ENCODE peak calls at places on chromosomes 16 and 17, in five cellular contexts. One of them, this sample, is unnamed.

GRCh38 chr16:50635505-50636392 is 45.4 kb downstream of the SNX20 start:
- DNase-seq in mucosa of descending colon: no peak
- DNase-seq in fibroblast of pulmonary artery: no peak
- DNase-seq in cardiac fibroblast: no peak
- DNase-seq in epithelial cell of esophagus: no peak
- DNase-seq in this sample: no peak

GRCh38 chr17:49496183-49496865 is 1.2 kb downstream of the NGFR start:
- DNase-seq in mucosa of descending colon: peak; percentile 69
- DNase-seq in fibroblast of pulmonary artery: peak; percentile 49
- DNase-seq in cardiac fibroblast: peak; percentile 59
- DNase-seq in epithelial cell of esophagus: peak; percentile 69
- DNase-seq in this sample: no peak

GRCh38 chr17:5706835-5707234 is 122.5 kb upstream of the NLRP1 start:
- DNase-seq in mucosa of descending colon: no peak
- DNase-seq in fibroblast of pulmonary artery: peak; percentile 65
- DNase-seq in cardiac fibroblast: peak; percentile 63
- DNase-seq in epithelial cell of esophagus: peak; percentile 45
- DNase-seq in this sample: peak; percentile 18

GRCh38 chr16:83845263-83845662 is 37.5 kb downstream of the HSBP1 start:
- DNase-seq in mucosa of descending colon: no peak
- DNase-seq in fibroblast of pulmonary artery: no peak
- DNase-seq in cardiac fibroblast: no peak
- DNase-seq in epithelial cell of esophagus: no peak
- DNase-seq in this sample: no peak

GRCh38 chr16:14399397-14400284 is 230.4 kb downstream of the PARN start:
- DNase-seq in mucosa of descending colon: no peak
- DNase-seq in fibroblast of pulmonary artery: peak; percentile 62
- DNase-seq in cardiac fibroblast: peak; percentile 66
- DNase-seq in epithelial cell of esophagus: peak; percentile 67
- DNase-seq in this sample: peak; percentile 83

GRCh38 chr17:48753794-48754499 is 25.4 kb upstream of the HOXB13 start:
- DNase-seq in mucosa of descending colon: no peak
- DNase-seq in fibroblast of pulmonary artery: no peak
- DNase-seq in cardiac fibroblast: no peak
- DNase-seq in epithelial cell of esophagus: no peak
- DNase-seq in this sample: no peak

GRCh38 chr17:82793974-82794620 is 42.2 kb downstream of the TBCD start:
- DNase-seq in mucosa of descending colon: no peak
- DNase-seq in fibroblast of pulmonary artery: no peak
- DNase-seq in cardiac fibroblast: no peak
- DNase-seq in epithelial cell of esophagus: peak; percentile 76
- DNase-seq in this sample: no peak

GRCh38 chr17:35022536-35023063 is 40.9 kb downstream of the RFFL start:
- DNase-seq in mucosa of descending colon: peak; percentile 80
- DNase-seq in fibroblast of pulmonary artery: peak; percentile 93
- DNase-seq in cardiac fibroblast: peak; percentile 89
- DNase-seq in epithelial cell of esophagus: peak; percentile 89
- DNase-seq in this sample: peak; percentile 30

GRCh38 chr17:43588121-43588520 is 42.0 kb upstream of the ETV4 start:
- DNase-seq in mucosa of descending colon: no peak
- DNase-seq in fibroblast of pulmonary artery: no peak
- DNase-seq in cardiac fibroblast: no peak
- DNase-seq in epithelial cell of esophagus: no peak
- DNase-seq in this sample: no peak

GRCh38 chr17:80773243-80773991 is 218.2 kb upstream of the CHMP6 start:
- DNase-seq in mucosa of descending colon: no peak
- DNase-seq in fibroblast of pulmonary artery: no peak
- DNase-seq in cardiac fibroblast: peak; percentile 22
- DNase-seq in epithelial cell of esophagus: no peak
- DNase-seq in this sample: no peak

GRCh38 chr16:30430428-30430970 is 669 bp upstream of the DCTPP1 start:
- DNase-seq in mucosa of descending colon: peak; percentile 72
- DNase-seq in fibroblast of pulmonary artery: no peak
- DNase-seq in cardiac fibroblast: no peak
- DNase-seq in epithelial cell of esophagus: no peak
- DNase-seq in this sample: no peak

GRCh38 chr17:35740997-35741931 is 9.8 kb downstream of the RASL10B start:
- DNase-seq in mucosa of descending colon: no peak
- DNase-seq in fibroblast of pulmonary artery: no peak
- DNase-seq in cardiac fibroblast: no peak
- DNase-seq in epithelial cell of esophagus: peak; percentile 27
- DNase-seq in this sample: no peak

GRCh38 chr17:62592305-62593099 is 35.0 kb upstream of the MRC2 start:
- DNase-seq in mucosa of descending colon: no peak
- DNase-seq in fibroblast of pulmonary artery: peak; percentile 46
- DNase-seq in cardiac fibroblast: no peak
- DNase-seq in epithelial cell of esophagus: peak; percentile 70
- DNase-seq in this sample: no peak

GRCh38 chr17:59878624-59879023 is 14.1 kb downstream of the TUBD1 start:
- DNase-seq in mucosa of descending colon: no peak
- DNase-seq in fibroblast of pulmonary artery: no peak
- DNase-seq in cardiac fibroblast: no peak
- DNase-seq in epithelial cell of esophagus: no peak
- DNase-seq in this sample: no peak

GRCh38 chr17:42247734-42248133 is 28.5 kb downstream of the STAT5B start:
- DNase-seq in mucosa of descending colon: no peak
- DNase-seq in fibroblast of pulmonary artery: peak; percentile 92
- DNase-seq in cardiac fibroblast: peak; percentile 69
- DNase-seq in epithelial cell of esophagus: peak; percentile 83
- DNase-seq in this sample: peak; percentile 22

GRCh38 chr17:82859431-82860403 is 19.9 kb upstream of the ZNF750 start:
- DNase-seq in mucosa of descending colon: no peak
- DNase-seq in fibroblast of pulmonary artery: peak; percentile 60
- DNase-seq in cardiac fibroblast: peak; percentile 61
- DNase-seq in epithelial cell of esophagus: peak; percentile 68
- DNase-seq in this sample: no peak

GRCh38 chr16:27436921-27437650 is 35.1 kb downstream of the IL21R start:
- DNase-seq in mucosa of descending colon: no peak
- DNase-seq in fibroblast of pulmonary artery: no peak
- DNase-seq in cardiac fibroblast: no peak
- DNase-seq in epithelial cell of esophagus: no peak
- DNase-seq in this sample: no peak

GRCh38 chr17:20008242-20009051 is 712 bp upstream of the SPECC1 start:
- DNase-seq in mucosa of descending colon: peak; percentile 60
- DNase-seq in fibroblast of pulmonary artery: peak; percentile 3
- DNase-seq in cardiac fibroblast: no peak
- DNase-seq in epithelial cell of esophagus: peak; percentile 50
- DNase-seq in this sample: no peak

GRCh38 chr16:24991349-24991748 is 23.8 kb downstream of the ARHGAP17 start:
- DNase-seq in mucosa of descending colon: no peak
- DNase-seq in fibroblast of pulmonary artery: no peak
- DNase-seq in cardiac fibroblast: no peak
- DNase-seq in epithelial cell of esophagus: no peak
- DNase-seq in this sample: no peak

GRCh38 chr17:81939881-81940385 is 2.8 kb upstream of the PYCR1 start:
- DNase-seq in mucosa of descending colon: peak; percentile 61
- DNase-seq in fibroblast of pulmonary artery: no peak
- DNase-seq in cardiac fibroblast: peak; percentile 79
- DNase-seq in epithelial cell of esophagus: no peak
- DNase-seq in this sample: no peak

GRCh38 chr17:68812876-68813584 is 142.2 kb downstream of the ABCA8 start:
- DNase-seq in mucosa of descending colon: no peak
- DNase-seq in fibroblast of pulmonary artery: peak; percentile 21
- DNase-seq in cardiac fibroblast: peak; percentile 23
- DNase-seq in epithelial cell of esophagus: no peak
- DNase-seq in this sample: no peak

GRCh38 chr17:21318439-21318838 is 33.9 kb downstream of the MAP2K3 start:
- DNase-seq in mucosa of descending colon: peak; percentile 54
- DNase-seq in fibroblast of pulmonary artery: no peak
- DNase-seq in cardiac fibroblast: no peak
- DNase-seq in epithelial cell of esophagus: no peak
- DNase-seq in this sample: no peak

GRCh38 chr16:57675752-57676623 is 7.9 kb downstream of the ADGRG3 start:
- DNase-seq in mucosa of descending colon: no peak
- DNase-seq in fibroblast of pulmonary artery: peak; percentile 44
- DNase-seq in cardiac fibroblast: peak; percentile 57
- DNase-seq in epithelial cell of esophagus: peak; percentile 20
- DNase-seq in this sample: no peak

GRCh38 chr17:74212913-74213791 is at the start of gene TTYH2:
- DNase-seq in mucosa of descending colon: peak; percentile 89
- DNase-seq in fibroblast of pulmonary artery: peak; percentile 87
- DNase-seq in cardiac fibroblast: peak; percentile 92
- DNase-seq in epithelial cell of esophagus: peak; percentile 78
- DNase-seq in this sample: peak; percentile 61

GRCh38 chr17:64683791-64684190 is 21.7 kb upstream of the SMURF2 start:
- DNase-seq in mucosa of descending colon: no peak
- DNase-seq in fibroblast of pulmonary artery: peak; percentile 31
- DNase-seq in cardiac fibroblast: no peak
- DNase-seq in epithelial cell of esophagus: no peak
- DNase-seq in this sample: no peak

GRCh38 chr16:46875243-46875642 is 8.9 kb upstream of the GPT2 start:
- DNase-seq in mucosa of descending colon: no peak
- DNase-seq in fibroblast of pulmonary artery: no peak
- DNase-seq in cardiac fibroblast: no peak
- DNase-seq in epithelial cell of esophagus: no peak
- DNase-seq in this sample: no peak

GRCh38 chr17:79607941-79608728 is 2.7 kb downstream of the RBFOX3 start:
- DNase-seq in mucosa of descending colon: no peak
- DNase-seq in fibroblast of pulmonary artery: peak; percentile 25
- DNase-seq in cardiac fibroblast: peak; percentile 21
- DNase-seq in epithelial cell of esophagus: no peak
- DNase-seq in this sample: no peak
- TF ChIP-seq CTCF in mucosa of descending colon: no peak
- TF ChIP-seq CTCF in fibroblast of pulmonary artery: no peak
- TF ChIP-seq CTCF in cardiac fibroblast: no peak
- TF ChIP-seq CTCF in epithelial cell of esophagus: no peak
- TF ChIP-seq CTCF in this sample: no peak

DNA sequence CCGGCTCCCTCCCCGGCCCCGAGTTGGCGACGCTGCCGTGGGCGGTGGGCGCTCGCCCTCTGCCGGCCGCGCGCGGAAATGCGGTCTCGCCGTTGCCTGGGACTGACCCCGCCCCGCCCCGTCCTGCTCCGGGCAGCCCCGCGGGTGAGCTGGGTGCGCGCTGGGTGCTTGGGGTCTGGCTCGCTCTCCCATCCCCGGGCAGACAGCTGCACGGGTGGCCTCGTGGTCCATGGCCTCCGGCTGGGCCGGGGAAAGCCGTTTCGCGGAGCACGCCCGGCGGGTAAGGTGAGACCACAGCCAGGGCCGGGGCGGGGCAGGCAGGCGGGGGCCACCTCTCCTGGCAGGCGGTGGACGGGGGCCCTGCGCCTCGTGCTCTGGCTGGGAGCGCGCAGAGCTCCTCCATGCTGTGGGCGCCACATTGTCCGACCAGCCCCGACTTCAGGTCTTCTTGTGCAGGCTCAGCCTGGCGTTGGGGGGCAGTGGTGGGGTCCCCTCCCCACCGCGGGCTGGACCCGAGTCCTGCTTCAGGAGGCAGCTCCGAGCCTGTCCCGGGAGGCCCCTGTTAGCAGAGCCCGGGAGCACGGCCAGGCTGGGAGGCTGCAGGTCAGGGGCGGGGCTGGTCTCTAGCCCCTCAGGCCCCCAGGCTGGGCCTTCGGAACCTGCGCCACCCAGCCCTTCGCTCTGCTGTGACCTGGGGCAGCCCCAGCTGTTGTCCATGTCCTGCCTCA is 7.0 kb upstream of the C1QTNF8 start:
- DNase-seq in mucosa of descending colon: no peak
- DNase-seq in fibroblast of pulmonary artery: peak; percentile 16
- DNase-seq in cardiac fibroblast: peak; percentile 39
- DNase-seq in epithelial cell of esophagus: peak; percentile 10
- DNase-seq in this sample: no peak
- TF ChIP-seq CTCF in mucosa of descending colon: peak; percentile 67
- TF ChIP-seq CTCF in fibroblast of pulmonary artery: peak; percentile 14
- TF ChIP-seq CTCF in cardiac fibroblast: peak; percentile 31
- TF ChIP-seq CTCF in epithelial cell of esophagus: peak; percentile 23
- TF ChIP-seq CTCF in this sample: peak; percentile 36

DNA sequence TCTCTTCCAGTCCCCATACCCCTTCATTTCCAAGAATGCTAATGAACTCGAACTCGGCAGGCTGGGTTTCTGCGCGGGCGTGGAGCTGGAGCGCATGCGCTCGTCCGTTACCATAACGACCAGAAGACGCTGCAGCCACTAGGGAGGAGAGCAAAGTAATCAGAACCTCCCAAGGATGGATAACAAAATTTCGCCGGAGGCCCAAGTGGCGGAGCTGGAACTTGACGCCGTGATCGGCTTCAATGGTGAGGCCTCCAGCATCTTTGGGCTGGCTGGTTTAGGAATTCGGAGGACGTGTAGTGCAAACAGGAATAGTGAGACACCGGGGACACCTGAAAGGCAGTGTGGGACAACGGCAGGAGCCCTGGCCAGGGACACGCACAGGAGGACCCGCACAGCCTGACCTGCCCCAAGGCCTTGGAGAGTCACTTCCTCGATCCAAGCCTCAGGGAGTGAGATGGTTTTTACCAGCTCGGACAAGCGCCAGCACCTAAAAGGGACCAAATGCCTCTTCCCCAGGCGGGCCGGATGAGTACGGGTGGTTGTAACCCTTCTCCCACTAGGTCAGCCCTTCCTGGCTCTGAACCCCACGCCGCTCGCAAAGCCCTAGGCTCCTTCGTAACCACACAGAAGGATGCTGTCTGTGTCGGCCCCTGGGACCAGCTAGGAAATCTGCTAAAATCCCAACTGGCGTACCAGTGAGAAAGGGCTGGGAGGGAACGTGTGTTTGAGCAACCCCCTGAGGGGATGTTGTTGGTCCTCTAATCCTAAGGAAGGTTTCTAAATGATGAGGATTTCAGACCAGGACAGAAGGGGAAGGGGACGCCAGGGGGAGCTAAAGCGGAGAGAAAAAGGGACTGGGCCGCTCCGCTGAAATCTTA is at the start of gene CFAP52:
- DNase-seq in mucosa of descending colon: peak; percentile 79
- DNase-seq in fibroblast of pulmonary artery: peak; percentile 82
- DNase-seq in cardiac fibroblast: peak; percentile 85
- DNase-seq in epithelial cell of esophagus: peak; percentile 83
- DNase-seq in this sample: peak; percentile 49
- TF ChIP-seq CTCF in mucosa of descending colon: peak; percentile 18
- TF ChIP-seq CTCF in fibroblast of pulmonary artery: peak; percentile 87
- TF ChIP-seq CTCF in cardiac fibroblast: peak; percentile 77
- TF ChIP-seq CTCF in epithelial cell of esophagus: peak; percentile 78
- TF ChIP-seq CTCF in this sample: peak; percentile 79

GRCh38 chr17:16380640-16381495 is at the start of gene UBB:
- DNase-seq in mucosa of descending colon: peak; percentile 98
- DNase-seq in fibroblast of pulmonary artery: peak; percentile 99
- DNase-seq in cardiac fibroblast: peak; percentile 99
- DNase-seq in epithelial cell of esophagus: peak; percentile 98
- DNase-seq in this sample: peak; percentile 98
- TF ChIP-seq CTCF in mucosa of descending colon: no peak
- TF ChIP-seq CTCF in fibroblast of pulmonary artery: no peak
- TF ChIP-seq CTCF in cardiac fibroblast: no peak
- TF ChIP-seq CTCF in epithelial cell of esophagus: no peak
- TF ChIP-seq CTCF in this sample: peak; percentile 4

GRCh38 chr16:16021988-16022682 is 72.7 kb downstream of the ABCC1 start:
- DNase-seq in mucosa of descending colon: peak; percentile 91
- DNase-seq in fibroblast of pulmonary artery: peak; percentile 95
- DNase-seq in cardiac fibroblast: peak; percentile 96
- DNase-seq in epithelial cell of esophagus: peak; percentile 93
- DNase-seq in this sample: peak; percentile 92
- TF ChIP-seq CTCF in mucosa of descending colon: no peak
- TF ChIP-seq CTCF in fibroblast of pulmonary artery: no peak
- TF ChIP-seq CTCF in cardiac fibroblast: no peak
- TF ChIP-seq CTCF in epithelial cell of esophagus: no peak
- TF ChIP-seq CTCF in this sample: no peak

GRCh38 chr17:76350463-76350862 is 3.3 kb downstream of the PRPSAP1 start:
- DNase-seq in mucosa of descending colon: no peak
- DNase-seq in fibroblast of pulmonary artery: no peak
- DNase-seq in cardiac fibroblast: no peak
- DNase-seq in epithelial cell of esophagus: no peak
- DNase-seq in this sample: no peak
- TF ChIP-seq CTCF in mucosa of descending colon: no peak
- TF ChIP-seq CTCF in fibroblast of pulmonary artery: no peak
- TF ChIP-seq CTCF in cardiac fibroblast: no peak
- TF ChIP-seq CTCF in epithelial cell of esophagus: no peak
- TF ChIP-seq CTCF in this sample: no peak

GRCh38 chr17:79658811-79659207 is 48.0 kb upstream of the RBFOX3 start:
- DNase-seq in mucosa of descending colon: no peak
- DNase-seq in fibroblast of pulmonary artery: peak; percentile 24
- DNase-seq in cardiac fibroblast: peak; percentile 25
- DNase-seq in epithelial cell of esophagus: no peak
- DNase-seq in this sample: no peak
- TF ChIP-seq CTCF in mucosa of descending colon: no peak
- TF ChIP-seq CTCF in fibroblast of pulmonary artery: peak; percentile 49
- TF ChIP-seq CTCF in cardiac fibroblast: peak; percentile 45
- TF ChIP-seq CTCF in epithelial cell of esophagus: peak; percentile 28
- TF ChIP-seq CTCF in this sample: peak; percentile 15

This sample was measured in AG09319.